ENCODE peak calls at places on chromosomes 12 and 14, in ten cellular contexts. E, M, I, K, R, D, G, N, Y and X are unnamed samples.

GRCh38 chr12:89225808-89226368 is 126.4 kb downstream of the DUSP6 start:
- DNase-seq in E (peak; percentile 56), N (no peak), Y (no peak), G (no peak), I (no peak), K (no peak), R (peak; percentile 45), D (no peak), M (no peak), X (no peak)

GRCh38 chr14:104725772-104726548 is 1.9 kb downstream of the ADSS1 start:
- DNase-seq in Y (no peak), N (no peak), D (no peak), R (no peak), K (no peak), G (no peak), I (no peak), M (no peak), E (no peak), X (no peak)

GRCh38 chr12:4828176-4828575 is 81.5 kb upstream of the KCNA1 start:
- DNase-seq in K (no peak), Y (no peak), N (no peak), I (no peak), R (no peak), D (no peak), E (no peak), G (no peak), M (no peak), X (no peak)

GRCh38 chr12:127145929-127146789 is 1120.8 kb upstream of the TMEM132C start:
- DNase-seq in G (peak; percentile 23), M (no peak), N (peak; percentile 86), D (peak; percentile 39), K (peak; percentile 65), Y (peak; percentile 91), E (peak; percentile 81), R (no peak), I (peak; percentile 44), X (no peak)

GRCh38 chr14:43729149-43729548 is 777.9 kb downstream of the FSCB start:
- DNase-seq in I (no peak), K (no peak), M (no peak), N (no peak), E (no peak), G (no peak), R (no peak), Y (no peak), D (no peak), X (no peak)

GRCh38 chr12:96810477-96810876 is 96.6 kb upstream of the NEDD1 start:
- DNase-seq in D (no peak), G (no peak), N (no peak), R (no peak), M (no peak), E (no peak), I (no peak), K (no peak), Y (no peak), X (no peak)

GRCh38 chr12:92629349-92630065 is 73.3 kb upstream of the PLEKHG7 start:
- DNase-seq in M (peak; percentile 43), N (no peak), R (no peak), K (no peak), I (no peak), E (no peak), G (no peak), D (no peak), Y (no peak), X (no peak)

GRCh38 chr14:30240685-30241084 is 313.0 kb upstream of the PRKD1 start:
- DNase-seq in E (no peak), I (no peak), K (no peak), Y (no peak), N (no peak), R (no peak), M (no peak), G (no peak), D (no peak), X (no peak)

GRCh38 chr14:69891422-69891821 is 12.2 kb downstream of the SMOC1 start:
- DNase-seq in N (no peak), E (no peak), D (no peak), I (no peak), M (no peak), Y (no peak), R (no peak), G (no peak), K (no peak), X (no peak)

GRCh38 chr14:61730756-61731373 is 31.4 kb upstream of the SNAPC1 start:
- DNase-seq in Y (no peak), I (no peak), E (no peak), R (no peak), M (no peak), N (no peak), G (no peak), D (no peak), K (no peak), X (no peak)

GRCh38 chr14:38951451-38951850 is 151.6 kb downstream of the SEC23A start:
- DNase-seq in G (no peak), I (no peak), M (no peak), K (no peak), R (no peak), D (no peak), E (peak; percentile 26), N (no peak), Y (no peak), X (no peak)

GRCh38 chr12:108340037-108340436 is 926 bp upstream of the CMKLR1 start:
- DNase-seq in Y (no peak), N (no peak), M (no peak), D (no peak), R (no peak), K (no peak), I (no peak), G (no peak), E (no peak), X (no peak)

GRCh38 chr14:75064205-75064567 is 362 bp upstream of the ACYP1 start:
- DNase-seq in K (no peak), D (no peak), I (no peak), G (no peak), Y (no peak), E (no peak), N (no peak), M (no peak), R (no peak), X (no peak)

GRCh38 chr12:84910549-84911241 is 1.9 kb downstream of the SLC6A15 start:
- DNase-seq in N (no peak), M (no peak), D (no peak), E (peak; percentile 4), Y (no peak), R (no peak), I (no peak), K (no peak), G (no peak), X (no peak)

GRCh38 chr12:131740626-131741025 is 29.7 kb downstream of the SFSWAP start:
- DNase-seq in D (no peak), I (no peak), M (no peak), N (no peak), E (no peak), G (no peak), R (no peak), K (no peak), Y (peak; percentile 7), X (no peak)

GRCh38 chr14:74324945-74325361 is 22.2 kb upstream of the ABCD4 start:
- DNase-seq in K (no peak), D (no peak), Y (no peak), E (peak; percentile 52), R (no peak), I (no peak), G (no peak), N (no peak), M (peak; percentile 54), X (no peak)

GRCh38 chr14:102579696-102580551 is 12.5 kb upstream of the RCOR1 start:
- DNase-seq in E (peak; percentile 66), K (no peak), G (no peak), Y (no peak), M (no peak), R (no peak), I (no peak), D (no peak), N (no peak), X (no peak)